ENCODE peak calls at places on chromosomes 3 and 15, in four cellular contexts. C is H1, O is K562, Q is HepG2. F is an unnamed sample.

GRCh38 chr15:78671626-78672211 is 30.7 kb upstream of the CHRNB4 start:
- DNase-seq in Q (no peak), O (no peak), C (peak), F (no peak)

GRCh38 chr3:42053476-42053875 is 37.7 kb upstream of the TRAK1 start:
- DNase-seq in O (no peak), Q (no peak), C (no peak), F (no peak)

GRCh38 chr3:152229692-152230091 is 39.0 kb upstream of the MBNL1 start:
- DNase-seq in Q (peak), C (no peak), O (no peak), F (no peak)

GRCh38 chr15:64767203-64767602 is 8.2 kb downstream of the RBPMS2 start:
- DNase-seq in Q (no peak), O (no peak), C (no peak), F (no peak)

GRCh38 chr3:47096955-47097354 is 67.0 kb downstream of the SETD2 start:
- DNase-seq in O (no peak), C (no peak), Q (no peak), F (no peak)

GRCh38 chr3:191235331-191236314 is 36.6 kb downstream of the OSTN start:
- DNase-seq in C (no peak), O (no peak), Q (no peak), F (no peak)

GRCh38 chr3:159821148-159821547 is 167.5 kb upstream of the IL12A start:
- DNase-seq in C (no peak), O (no peak), Q (no peak), F (no peak)

GRCh38 chr3:125513490-125514115 is 6.4 kb downstream of the SNX4 start:
- DNase-seq in C (no peak), Q (no peak), O (no peak), F (no peak)

GRCh38 chr15:50431204-50431603 is 7.0 kb downstream of the USP8 start:
- DNase-seq in Q (no peak), C (no peak), O (no peak), F (no peak)

GRCh38 chr3:151227438-151228290 is 24.6 kb upstream of the GPR171 start:
- DNase-seq in C (peak), O (peak), Q (peak), F (peak)

GRCh38 chr3:122577409-122578028 is at the start of gene PARP15:
- DNase-seq in C (peak), Q (no peak), O (peak), F (no peak)

GRCh38 chr3:189833996-189834395 is 202.8 kb downstream of the TP63 start:
- DNase-seq in O (no peak), C (no peak), Q (no peak), F (no peak)

GRCh38 chr15:37095197-37095992 is 5.0 kb downstream of the MEIS2 start:
- DNase-seq in C (peak), O (no peak), Q (no peak), F (no peak)

GRCh38 chr3:56751056-56751455 is 50.7 kb downstream of the ARHGEF3 start:
- DNase-seq in O (no peak), C (no peak), Q (no peak), F (no peak)

GRCh38 chr3:46293035-46293724 is 50.9 kb downstream of the CCR3 start:
- DNase-seq in O (no peak), Q (no peak), C (no peak), F (no peak)

GRCh38 chr3:98732239-98733054 is 30.7 kb upstream of the ST3GAL6 start:
- DNase-seq in Q (peak), C (peak), O (no peak), F (peak)

GRCh38 chr3:42880601-42881451 is 5.1 kb upstream of the CYP8B1 start:
- DNase-seq in Q (peak), C (peak), O (peak), F (peak)

GRCh38 chr15:70200003-70200410 is 102.3 kb upstream of the TLE3 start:
- DNase-seq in C (no peak), Q (no peak), O (peak), F (no peak)

GRCh38 chr3:76582632-76583378 is 457.1 kb upstream of the ROBO2 start:
- DNase-seq in Q (no peak), C (no peak), O (no peak), F (no peak)

GRCh38 chr3:64290161-64290560 is 64.9 kb upstream of the PRICKLE2 start:
- DNase-seq in Q (no peak), C (no peak), O (no peak), F (no peak)

GRCh38 chr15:28992996-28993719 is 107.4 kb downstream of the APBA2 start:
- DNase-seq in C (no peak), O (no peak), Q (no peak), F (no peak)

GRCh38 chr3:74633021-74633420 is 18.6 kb upstream of the CNTN3 start:
- DNase-seq in C (no peak), O (no peak), Q (no peak), F (no peak)

GRCh38 chr3:99651561-99651960 is 13.2 kb downstream of the COL8A1 start:
- DNase-seq in C (no peak), Q (no peak), O (no peak), F (no peak)

GRCh38 chr3:196179380-196180308 is 31.6 kb downstream of the ZDHHC19 start:
- DNase-seq in Q (no peak), C (no peak), O (peak), F (no peak)

GRCh38 chr3:56428667-56429066 is 39.6 kb downstream of the ERC2 start:
- DNase-seq in Q (peak), C (no peak), O (no peak), F (no peak)

GRCh38 chr15:50911001-50911400 is 2.5 kb downstream of the AP4E1 start:
- DNase-seq in C (no peak), Q (no peak), O (no peak), F (no peak)

GRCh38 chr15:90598053-90598577 is 68.4 kb downstream of the CRTC3 start:
- DNase-seq in O (peak), C (no peak), Q (peak), F (no peak)

GRCh38 chr15:90907838-90908507 is 4.9 kb downstream of the MAN2A2 start:
- DNase-seq in Q (no peak), C (no peak), O (no peak), F (no peak)

GRCh38 chr15:90838066-90838465 is 30.3 kb upstream of the FURIN start:
- DNase-seq in O (no peak), C (no peak), Q (no peak), F (no peak)

GRCh38 chr3:40120067-40120692 is 189.3 kb upstream of the EIF1B start:
- DNase-seq in C (no peak), Q (no peak), O (no peak), F (no peak)
- TF ChIP-seq FOSL1 in C (no peak), Q (no peak), O (no peak), F (no peak)

DNA sequence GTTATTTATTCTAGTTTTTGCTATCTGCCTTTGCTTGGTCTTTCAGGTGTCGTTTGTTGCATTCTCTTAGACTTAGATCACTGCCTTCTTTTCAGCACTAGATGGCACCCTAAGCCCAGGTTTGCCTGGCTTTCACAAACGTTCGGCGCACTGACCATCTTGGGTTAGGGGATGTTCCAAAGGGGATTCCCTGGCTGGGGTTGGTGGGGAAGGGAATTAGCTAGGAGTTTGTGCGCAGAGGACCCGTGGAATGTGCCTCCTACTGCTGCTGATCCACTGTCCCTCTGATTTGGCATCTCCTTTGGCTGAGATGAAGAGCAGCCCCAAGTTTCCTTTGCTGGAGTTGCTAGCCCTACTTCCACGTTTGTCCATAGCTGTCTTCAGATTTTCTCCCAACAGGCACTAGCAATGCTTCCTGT is 33.9 kb downstream of the PFN2 start:
- DNase-seq in Q (peak), C (peak), O (peak), F (peak)
- TF ChIP-seq MAX in Q (no peak), C (no peak), O (no peak), F (no peak)

GRCh38 chr15:98651581-98652220 is 3.4 kb downstream of the IGF1R start:
- DNase-seq in C (no peak), Q (no peak), O (no peak), F (no peak)
- TF ChIP-seq FOSL1 in C (no peak), Q (no peak), O (no peak), F (no peak)

GRCh38 chr3:128075516-128076464 is 23.6 kb downstream of the SEC61A1 start:
- DNase-seq in C (peak), Q (no peak), O (peak), F (peak)
- TF ChIP-seq MAX in C (no peak), Q (no peak), O (peak), F (peak)

DNA sequence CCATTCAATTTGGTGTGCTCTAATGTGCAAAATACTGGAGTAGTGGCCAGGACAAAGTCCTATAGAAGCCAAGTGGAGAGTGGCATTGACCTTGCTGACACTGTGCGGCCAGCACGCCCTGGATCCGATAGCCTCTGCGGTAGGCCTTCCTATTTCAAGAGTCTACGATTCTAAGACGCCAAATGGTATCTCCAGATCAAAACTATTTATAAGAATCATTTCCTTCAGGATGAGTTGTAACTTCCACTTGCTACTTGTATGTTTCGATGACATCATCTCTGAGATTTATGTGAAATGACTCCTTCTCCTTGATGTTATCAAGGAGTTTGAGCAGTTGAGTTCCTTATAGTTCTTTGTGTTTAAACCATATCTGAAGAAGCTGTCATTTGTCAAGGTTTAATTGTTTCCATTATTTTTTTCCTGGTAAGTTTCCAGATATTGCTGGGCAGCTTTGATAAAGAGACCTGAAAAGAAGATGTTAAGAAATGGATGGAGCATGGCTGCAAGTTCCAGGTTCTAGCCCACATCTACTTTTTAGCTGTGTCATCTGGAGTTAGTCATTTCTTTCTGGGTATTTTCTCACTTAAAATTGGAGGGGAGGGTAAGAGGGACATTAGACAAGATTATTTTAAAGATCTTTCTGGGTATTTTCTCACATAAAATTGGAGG is 71.8 kb downstream of the TMEM44 start:
- DNase-seq in Q (no peak), O (peak), C (no peak), F (no peak)
- TF ChIP-seq FOSL1 in Q (no peak), O (peak), C (no peak), F (no peak)

F was measured in HCT116.